ENCODE peak calls at places on chromosomes 4 and X, in nine cellular contexts. E, A, Y, P, O, N, R, T and X are unnamed samples.
A peak's percentile ranks its signal among the peaks of the same experiment; 100 is the strongest.

GRCh38 chr4:83019794-83020497 is 9.3 kb upstream of the LIN54 start:
- DNase-seq in E (no peak), A (no peak), Y (no peak), P (no peak), O (no peak), N (no peak), R (no peak), T (no peak), X (no peak)

GRCh38 chrX:67351411-67351810 is 192.4 kb upstream of the AR start:
- DNase-seq in E (no peak), A (no peak), Y (no peak), P (no peak), O (no peak), N (no peak), R (no peak), T (no peak), X (no peak)

GRCh38 chrX:51332188-51332942 is at the start of gene NUDT10:
- DNase-seq in E (peak; percentile 11), A (no peak), Y (no peak), P (peak; percentile 69), O (peak; percentile 92), N (peak; percentile 53), R (no peak), T (peak; percentile 46), X (no peak)

GRCh38 chrX:77505227-77505626 is 58.0 kb downstream of the FGF16 start:
- DNase-seq in E (no peak), A (peak; percentile 3), Y (peak; percentile 6), P (no peak), O (no peak), N (peak; percentile 25), R (no peak), T (peak; percentile 53), X (peak; percentile 5)

GRCh38 chr4:6926681-6927478 is 17.3 kb downstream of the TBC1D14 start:
- DNase-seq in E (peak; percentile 63), A (no peak), Y (no peak), P (peak; percentile 87), O (no peak), N (no peak), R (no peak), T (peak; percentile 33), X (no peak)

GRCh38 chr4:143420227-143420626 is 83.6 kb downstream of the GAB1 start:
- DNase-seq in E (no peak), A (no peak), Y (no peak), P (no peak), O (no peak), N (no peak), R (peak; percentile 70), T (no peak), X (no peak)

GRCh38 chrX:9604111-9604907 is 139.5 kb downstream of the TBL1X start:
- DNase-seq in E (no peak), A (no peak), Y (no peak), P (no peak), O (no peak), N (no peak), R (no peak), T (peak; percentile 72), X (no peak)

GRCh38 chr4:139584784-139585183 is 28.8 kb upstream of the SETD7 start:
- DNase-seq in E (no peak), A (no peak), Y (no peak), P (no peak), O (no peak), N (no peak), R (no peak), T (peak; percentile 33), X (no peak)

GRCh38 chr4:173494013-173494970 is 35.7 kb downstream of the HAND2 start:
- DNase-seq in E (no peak), A (no peak), Y (peak; percentile 41), P (peak; percentile 67), O (peak; percentile 89), N (peak; percentile 71), R (peak; percentile 83), T (peak; percentile 78), X (no peak)

GRCh38 chr4:55397521-55398321 is 2.0 kb downstream of the TMEM165 start:
- DNase-seq in E (no peak), A (peak; percentile 61), Y (no peak), P (no peak), O (peak; percentile 21), N (peak; percentile 45), R (peak; percentile 17), T (peak; percentile 82), X (no peak)

GRCh38 chr4:108003964-108004630 is 14.4 kb downstream of the HADH start:
- DNase-seq in E (no peak), A (no peak), Y (no peak), P (no peak), O (no peak), N (no peak), R (no peak), T (no peak), X (no peak)

GRCh38 chr4:76374744-76375143 is 46.2 kb downstream of the CCDC158 start:
- DNase-seq in E (no peak), A (no peak), Y (no peak), P (no peak), O (no peak), N (no peak), R (no peak), T (no peak), X (no peak)

GRCh38 chrX:100685284-100685996 is 41.4 kb downstream of the SRPX2 start:
- DNase-seq in E (peak; percentile 70), A (peak; percentile 47), Y (peak; percentile 37), P (no peak), O (peak; percentile 72), N (peak; percentile 78), R (peak; percentile 83), T (peak; percentile 81), X (peak; percentile 59)

GRCh38 chr4:47528651-47529050 is 43.6 kb downstream of the ATP10D start:
- DNase-seq in E (no peak), A (peak; percentile 73), Y (no peak), P (no peak), O (no peak), N (peak; percentile 87), R (no peak), T (peak; percentile 83), X (peak; percentile 73)

GRCh38 chr4:21512351-21512750 is 436.2 kb downstream of the KCNIP4 start:
- DNase-seq in E (no peak), A (peak; percentile 13), Y (no peak), P (no peak), O (peak; percentile 64), N (peak; percentile 49), R (peak; percentile 56), T (peak; percentile 54), X (peak; percentile 28)

GRCh38 chr4:111854494-111855087 is 290.7 kb upstream of the FAM241A start:
- DNase-seq in E (no peak), A (peak; percentile 14), Y (peak; percentile 1), P (no peak), O (peak; percentile 29), N (peak; percentile 44), R (peak; percentile 45), T (peak; percentile 63), X (peak; percentile 26)

GRCh38 chr4:56783986-56784385 is 37.5 kb downstream of the SPINK2 start:
- DNase-seq in E (no peak), A (no peak), Y (no peak), P (no peak), O (no peak), N (peak; percentile 49), R (no peak), T (peak; percentile 28), X (peak; percentile 41)

GRCh38 chr4:57044279-57044678 is 65.6 kb downstream of the POLR2B start:
- DNase-seq in E (no peak), A (peak; percentile 88), Y (no peak), P (no peak), O (no peak), N (no peak), R (no peak), T (peak; percentile 78), X (no peak)

GRCh38 chrX:121150217-121150616 is 102.8 kb downstream of the GLUD2 start:
- DNase-seq in E (no peak), A (no peak), Y (no peak), P (no peak), O (peak; percentile 50), N (no peak), R (no peak), T (no peak), X (no peak)

GRCh38 chrX:73855546-73855945 is 292.5 kb downstream of the CHIC1 start:
- DNase-seq in E (peak; percentile 32), A (peak; percentile 33), Y (peak; percentile 8), P (no peak), O (peak; percentile 73), N (peak; percentile 76), R (peak; percentile 72), T (peak; percentile 73), X (peak; percentile 65)
- TF ChIP-seq CTCF in E (no peak), A (peak; percentile 85), Y (peak; percentile 73), P (peak; percentile 58), O (peak; percentile 93), N (peak; percentile 84), R (peak; percentile 76), T (peak; percentile 88), X (peak; percentile 87)

DNA sequence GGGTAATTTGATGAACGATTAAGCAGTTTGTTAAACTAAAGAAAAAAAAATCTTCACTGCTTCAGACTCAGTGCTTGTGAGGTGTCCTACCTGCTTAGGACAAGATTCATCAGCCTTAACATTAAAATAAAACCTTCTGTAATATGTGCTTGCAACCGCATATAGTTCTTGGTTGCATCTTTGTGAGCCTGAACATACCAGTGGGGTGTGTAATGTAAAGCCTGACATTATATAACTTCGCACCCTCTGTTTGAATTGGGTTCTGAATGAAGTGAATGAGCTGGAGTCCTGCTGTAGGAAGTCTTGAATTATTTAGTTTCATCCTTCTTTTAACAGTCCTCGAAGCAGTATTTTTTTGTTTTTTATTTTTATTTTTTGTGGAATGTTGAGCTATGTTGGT is 3.1 kb downstream of the KDM6A start:
- DNase-seq in E (no peak), A (no peak), Y (no peak), P (no peak), O (no peak), N (no peak), R (no peak), T (no peak), X (no peak)
- H3K4me3 ChIP-seq in E (no peak overlapping the region), A (peak overlapping the region; percentile 77), Y (peak overlapping the region; percentile 71), P (peak overlapping the region; percentile 63), O (peak overlapping the region; percentile 83), N (peak overlapping the region; percentile 12), R (peak overlapping the region; percentile 76), T (peak overlapping the region; percentile 88), X (peak overlapping the region; percentile 61)

DNA sequence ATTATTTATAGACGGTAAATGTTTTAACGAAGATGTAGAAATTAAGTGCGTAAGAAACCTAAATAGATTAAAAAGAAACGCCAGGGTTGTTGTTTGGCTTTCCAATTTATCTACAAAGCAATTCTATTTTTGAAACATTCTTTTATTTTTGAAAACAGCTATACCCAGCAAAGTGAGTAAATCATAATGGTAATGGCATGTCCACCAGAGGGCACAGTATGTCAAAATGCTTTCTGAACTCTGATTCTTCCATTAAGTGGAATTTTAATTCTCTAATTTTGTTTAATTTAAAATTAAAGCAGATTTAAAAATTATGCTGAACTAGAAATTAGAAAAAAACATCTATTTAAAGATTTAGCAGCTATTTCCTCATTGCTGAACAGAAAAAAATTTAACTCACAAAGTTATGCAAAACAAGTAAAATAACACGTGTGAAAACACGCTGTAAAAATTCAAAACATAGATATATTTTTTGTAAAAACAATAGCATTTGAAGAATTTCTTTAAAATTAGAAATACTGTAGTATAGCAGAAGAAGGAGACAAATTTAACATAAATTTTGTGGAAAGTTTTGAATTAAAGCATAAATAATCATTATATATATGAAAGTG is 26.5 kb downstream of the RASSF6 start:
- DNase-seq in E (no peak), A (no peak), Y (no peak), P (no peak), O (peak; percentile 27), N (peak; percentile 43), R (peak; percentile 56), T (peak; percentile 60), X (no peak)
- TF ChIP-seq CTCF in E (no peak), A (peak; percentile 48), Y (peak; percentile 63), P (peak; percentile 53), O (peak; percentile 64), N (peak; percentile 54), R (peak; percentile 58), T (peak; percentile 62), X (peak; percentile 54)

GRCh38 chrX:39249999-39250398 is 448.7 kb downstream of the MID1IP1 start:
- DNase-seq in E (no peak), A (no peak), Y (no peak), P (no peak), O (no peak), N (no peak), R (no peak), T (no peak), X (no peak)
- H3K4me3 ChIP-seq in E (no peak overlapping the region), A (no peak overlapping the region), Y (no peak overlapping the region), P (no peak overlapping the region), O (no peak overlapping the region), N (no peak overlapping the region), R (no peak overlapping the region), T (no peak overlapping the region), X (no peak overlapping the region)